ENCODE peak calls at places on chromosomes 1 and 21, in ten cellular contexts. One of them, this sample, is unnamed.

GRCh38 chr1:56153276-56153675 is 426.1 kb downstream of the PLPP3 start:
- DNase-seq in progenitor cell of endocrine pancreas: no peak
- DNase-seq in islet precursor cell: no peak
- DNase-seq in NB4: no peak
- DNase-seq in stimulated activated CD8-positive, alpha-beta memory T cell treated with anti-CD3 and anti-CD28 coated beads, Interleukin-2, amount 100 ng/mL, for 1 hour: no peak
- DNase-seq in NCI-H1092: no peak
- DNase-seq in stimulated activated CD4-positive, alpha-beta T cell treated with anti-CD3 and anti-CD28 coated beads, Interleukin-1b, Interleukin-23, amount 100 ng/mL, for 24 hours: no peak
- DNase-seq in activated T-cell treated with anti-CD3 and anti-CD28 coated beads for 1 hour: no peak
- DNase-seq in AG20443: no peak
- DNase-seq in neuronal stem cell: no peak
- DNase-seq in this sample: no peak

GRCh38 chr21:37074195-37074510 is 1.1 kb downstream of the TTC3 start:
- DNase-seq in stimulated activated CD8-positive, alpha-beta memory T cell treated with anti-CD3 and anti-CD28 coated beads, Interleukin-2, amount 100 ng/mL, for 1 hour: no peak
- DNase-seq in stimulated activated CD4-positive, alpha-beta T cell treated with anti-CD3 and anti-CD28 coated beads, Interleukin-1b, Interleukin-23, amount 100 ng/mL, for 24 hours: no peak
- DNase-seq in AG20443: peak; percentile 25
- DNase-seq in NB4: peak; percentile 43
- DNase-seq in neuronal stem cell: no peak
- DNase-seq in NCI-H1092: no peak
- DNase-seq in progenitor cell of endocrine pancreas: peak; percentile 20
- DNase-seq in islet precursor cell: no peak
- DNase-seq in activated T-cell treated with anti-CD3 and anti-CD28 coated beads for 1 hour: no peak
- DNase-seq in this sample: peak; percentile 12

GRCh38 chr1:18351735-18352134 is 129.0 kb upstream of the KLHDC7A start:
- DNase-seq in AG20443: no peak
- DNase-seq in NCI-H1092: no peak
- DNase-seq in activated T-cell treated with anti-CD3 and anti-CD28 coated beads for 1 hour: no peak
- DNase-seq in neuronal stem cell: no peak
- DNase-seq in progenitor cell of endocrine pancreas: no peak
- DNase-seq in stimulated activated CD8-positive, alpha-beta memory T cell treated with anti-CD3 and anti-CD28 coated beads, Interleukin-2, amount 100 ng/mL, for 1 hour: no peak
- DNase-seq in islet precursor cell: no peak
- DNase-seq in NB4: no peak
- DNase-seq in stimulated activated CD4-positive, alpha-beta T cell treated with anti-CD3 and anti-CD28 coated beads, Interleukin-1b, Interleukin-23, amount 100 ng/mL, for 24 hours: no peak
- DNase-seq in this sample: no peak

GRCh38 chr1:243325305-243325890 is 69.6 kb downstream of the SDCCAG8 start:
- DNase-seq in stimulated activated CD8-positive, alpha-beta memory T cell treated with anti-CD3 and anti-CD28 coated beads, Interleukin-2, amount 100 ng/mL, for 1 hour: no peak
- DNase-seq in neuronal stem cell: peak; percentile 46
- DNase-seq in islet precursor cell: no peak
- DNase-seq in NCI-H1092: peak; percentile 18
- DNase-seq in AG20443: peak; percentile 43
- DNase-seq in stimulated activated CD4-positive, alpha-beta T cell treated with anti-CD3 and anti-CD28 coated beads, Interleukin-1b, Interleukin-23, amount 100 ng/mL, for 24 hours: no peak
- DNase-seq in activated T-cell treated with anti-CD3 and anti-CD28 coated beads for 1 hour: no peak
- DNase-seq in NB4: peak; percentile 68
- DNase-seq in progenitor cell of endocrine pancreas: no peak
- DNase-seq in this sample: peak; percentile 33

GRCh38 chr1:198465201-198466144 is 75.0 kb downstream of the ATP6V1G3 start:
- DNase-seq in stimulated activated CD4-positive, alpha-beta T cell treated with anti-CD3 and anti-CD28 coated beads, Interleukin-1b, Interleukin-23, amount 100 ng/mL, for 24 hours: no peak
- DNase-seq in activated T-cell treated with anti-CD3 and anti-CD28 coated beads for 1 hour: no peak
- DNase-seq in neuronal stem cell: peak; percentile 35
- DNase-seq in NCI-H1092: peak; percentile 26
- DNase-seq in progenitor cell of endocrine pancreas: no peak
- DNase-seq in islet precursor cell: peak; percentile 51
- DNase-seq in NB4: peak; percentile 59
- DNase-seq in AG20443: peak; percentile 37
- DNase-seq in stimulated activated CD8-positive, alpha-beta memory T cell treated with anti-CD3 and anti-CD28 coated beads, Interleukin-2, amount 100 ng/mL, for 1 hour: no peak
- DNase-seq in this sample: peak; percentile 10

GRCh38 chr21:17775431-17776126 is 43.6 kb downstream of the C21orf91 start:
- DNase-seq in stimulated activated CD4-positive, alpha-beta T cell treated with anti-CD3 and anti-CD28 coated beads, Interleukin-1b, Interleukin-23, amount 100 ng/mL, for 24 hours: no peak
- DNase-seq in activated T-cell treated with anti-CD3 and anti-CD28 coated beads for 1 hour: no peak
- DNase-seq in NCI-H1092: no peak
- DNase-seq in neuronal stem cell: no peak
- DNase-seq in NB4: no peak
- DNase-seq in stimulated activated CD8-positive, alpha-beta memory T cell treated with anti-CD3 and anti-CD28 coated beads, Interleukin-2, amount 100 ng/mL, for 1 hour: no peak
- DNase-seq in progenitor cell of endocrine pancreas: no peak
- DNase-seq in AG20443: no peak
- DNase-seq in islet precursor cell: no peak
- DNase-seq in this sample: no peak

GRCh38 chr1:119914071-119914470 is 17.8 kb upstream of the ADAM30 start:
- DNase-seq in NCI-H1092: no peak
- DNase-seq in stimulated activated CD8-positive, alpha-beta memory T cell treated with anti-CD3 and anti-CD28 coated beads, Interleukin-2, amount 100 ng/mL, for 1 hour: no peak
- DNase-seq in neuronal stem cell: no peak
- DNase-seq in activated T-cell treated with anti-CD3 and anti-CD28 coated beads for 1 hour: no peak
- DNase-seq in stimulated activated CD4-positive, alpha-beta T cell treated with anti-CD3 and anti-CD28 coated beads, Interleukin-1b, Interleukin-23, amount 100 ng/mL, for 24 hours: no peak
- DNase-seq in AG20443: no peak
- DNase-seq in NB4: no peak
- DNase-seq in progenitor cell of endocrine pancreas: no peak
- DNase-seq in islet precursor cell: no peak
- DNase-seq in this sample: no peak

GRCh38 chr1:22975694-22976093 is 3.0 kb upstream of the LACTBL1 start:
- DNase-seq in progenitor cell of endocrine pancreas: no peak
- DNase-seq in NCI-H1092: no peak
- DNase-seq in stimulated activated CD8-positive, alpha-beta memory T cell treated with anti-CD3 and anti-CD28 coated beads, Interleukin-2, amount 100 ng/mL, for 1 hour: no peak
- DNase-seq in neuronal stem cell: no peak
- DNase-seq in activated T-cell treated with anti-CD3 and anti-CD28 coated beads for 1 hour: no peak
- DNase-seq in NB4: no peak
- DNase-seq in stimulated activated CD4-positive, alpha-beta T cell treated with anti-CD3 and anti-CD28 coated beads, Interleukin-1b, Interleukin-23, amount 100 ng/mL, for 24 hours: no peak
- DNase-seq in islet precursor cell: no peak
- DNase-seq in AG20443: no peak
- DNase-seq in this sample: no peak

GRCh38 chr1:95352767-95353166 is 118.8 kb downstream of the RWDD3 start:
- DNase-seq in NB4: no peak
- DNase-seq in stimulated activated CD4-positive, alpha-beta T cell treated with anti-CD3 and anti-CD28 coated beads, Interleukin-1b, Interleukin-23, amount 100 ng/mL, for 24 hours: no peak
- DNase-seq in progenitor cell of endocrine pancreas: no peak
- DNase-seq in islet precursor cell: no peak
- DNase-seq in neuronal stem cell: no peak
- DNase-seq in stimulated activated CD8-positive, alpha-beta memory T cell treated with anti-CD3 and anti-CD28 coated beads, Interleukin-2, amount 100 ng/mL, for 1 hour: no peak
- DNase-seq in AG20443: no peak
- DNase-seq in NCI-H1092: peak; percentile 79
- DNase-seq in activated T-cell treated with anti-CD3 and anti-CD28 coated beads for 1 hour: no peak
- DNase-seq in this sample: no peak

GRCh38 chr1:180724055-180724454 is 92.2 kb downstream of the XPR1 start:
- DNase-seq in neuronal stem cell: no peak
- DNase-seq in NB4: no peak
- DNase-seq in stimulated activated CD4-positive, alpha-beta T cell treated with anti-CD3 and anti-CD28 coated beads, Interleukin-1b, Interleukin-23, amount 100 ng/mL, for 24 hours: no peak
- DNase-seq in stimulated activated CD8-positive, alpha-beta memory T cell treated with anti-CD3 and anti-CD28 coated beads, Interleukin-2, amount 100 ng/mL, for 1 hour: no peak
- DNase-seq in activated T-cell treated with anti-CD3 and anti-CD28 coated beads for 1 hour: no peak
- DNase-seq in islet precursor cell: no peak
- DNase-seq in progenitor cell of endocrine pancreas: no peak
- DNase-seq in NCI-H1092: no peak
- DNase-seq in AG20443: no peak
- DNase-seq in this sample: no peak

GRCh38 chr1:115706774-115707425 is 61.6 kb downstream of the CASQ2 start:
- DNase-seq in neuronal stem cell: peak; percentile 64
- DNase-seq in AG20443: peak; percentile 44
- DNase-seq in progenitor cell of endocrine pancreas: no peak
- DNase-seq in stimulated activated CD8-positive, alpha-beta memory T cell treated with anti-CD3 and anti-CD28 coated beads, Interleukin-2, amount 100 ng/mL, for 1 hour: no peak
- DNase-seq in islet precursor cell: peak; percentile 63
- DNase-seq in activated T-cell treated with anti-CD3 and anti-CD28 coated beads for 1 hour: no peak
- DNase-seq in NCI-H1092: peak; percentile 30
- DNase-seq in NB4: peak; percentile 66
- DNase-seq in stimulated activated CD4-positive, alpha-beta T cell treated with anti-CD3 and anti-CD28 coated beads, Interleukin-1b, Interleukin-23, amount 100 ng/mL, for 24 hours: no peak
- DNase-seq in this sample: peak; percentile 24

GRCh38 chr1:221071761-221072160 is 192.5 kb downstream of the HLX start:
- DNase-seq in NB4: no peak
- DNase-seq in stimulated activated CD8-positive, alpha-beta memory T cell treated with anti-CD3 and anti-CD28 coated beads, Interleukin-2, amount 100 ng/mL, for 1 hour: no peak
- DNase-seq in AG20443: no peak
- DNase-seq in NCI-H1092: no peak
- DNase-seq in stimulated activated CD4-positive, alpha-beta T cell treated with anti-CD3 and anti-CD28 coated beads, Interleukin-1b, Interleukin-23, amount 100 ng/mL, for 24 hours: no peak
- DNase-seq in islet precursor cell: no peak
- DNase-seq in activated T-cell treated with anti-CD3 and anti-CD28 coated beads for 1 hour: no peak
- DNase-seq in neuronal stem cell: no peak
- DNase-seq in progenitor cell of endocrine pancreas: no peak
- DNase-seq in this sample: no peak

GRCh38 chr1:44305962-44306422 is 49.1 kb downstream of the ERI3 start:
- DNase-seq in AG20443: no peak
- DNase-seq in islet precursor cell: no peak
- DNase-seq in neuronal stem cell: no peak
- DNase-seq in progenitor cell of endocrine pancreas: no peak
- DNase-seq in NB4: no peak
- DNase-seq in activated T-cell treated with anti-CD3 and anti-CD28 coated beads for 1 hour: no peak
- DNase-seq in stimulated activated CD4-positive, alpha-beta T cell treated with anti-CD3 and anti-CD28 coated beads, Interleukin-1b, Interleukin-23, amount 100 ng/mL, for 24 hours: no peak
- DNase-seq in NCI-H1092: no peak
- DNase-seq in stimulated activated CD8-positive, alpha-beta memory T cell treated with anti-CD3 and anti-CD28 coated beads, Interleukin-2, amount 100 ng/mL, for 1 hour: no peak
- DNase-seq in this sample: no peak

GRCh38 chr21:42746593-42747266 is 93.3 kb downstream of the PDE9A start:
- DNase-seq in NCI-H1092: no peak
- DNase-seq in AG20443: no peak
- DNase-seq in islet precursor cell: no peak
- DNase-seq in stimulated activated CD4-positive, alpha-beta T cell treated with anti-CD3 and anti-CD28 coated beads, Interleukin-1b, Interleukin-23, amount 100 ng/mL, for 24 hours: no peak
- DNase-seq in NB4: peak; percentile 87
- DNase-seq in progenitor cell of endocrine pancreas: no peak
- DNase-seq in stimulated activated CD8-positive, alpha-beta memory T cell treated with anti-CD3 and anti-CD28 coated beads, Interleukin-2, amount 100 ng/mL, for 1 hour: peak; percentile 10
- DNase-seq in activated T-cell treated with anti-CD3 and anti-CD28 coated beads for 1 hour: peak; percentile 22
- DNase-seq in neuronal stem cell: no peak
- DNase-seq in this sample: no peak

GRCh38 chr1:200029035-200029623 is 1.6 kb downstream of the NR5A2 start:
- DNase-seq in activated T-cell treated with anti-CD3 and anti-CD28 coated beads for 1 hour: no peak
- DNase-seq in NCI-H1092: peak; percentile 44
- DNase-seq in progenitor cell of endocrine pancreas: peak; percentile 43
- DNase-seq in stimulated activated CD4-positive, alpha-beta T cell treated with anti-CD3 and anti-CD28 coated beads, Interleukin-1b, Interleukin-23, amount 100 ng/mL, for 24 hours: no peak
- DNase-seq in AG20443: peak; percentile 73
- DNase-seq in NB4: peak; percentile 44
- DNase-seq in islet precursor cell: peak; percentile 62
- DNase-seq in stimulated activated CD8-positive, alpha-beta memory T cell treated with anti-CD3 and anti-CD28 coated beads, Interleukin-2, amount 100 ng/mL, for 1 hour: no peak
- DNase-seq in neuronal stem cell: peak; percentile 51
- DNase-seq in this sample: no peak

GRCh38 chr1:199029855-199030254 is 391.0 kb downstream of the PTPRC start:
- DNase-seq in stimulated activated CD4-positive, alpha-beta T cell treated with anti-CD3 and anti-CD28 coated beads, Interleukin-1b, Interleukin-23, amount 100 ng/mL, for 24 hours: no peak
- DNase-seq in progenitor cell of endocrine pancreas: no peak
- DNase-seq in AG20443: peak; percentile 17
- DNase-seq in stimulated activated CD8-positive, alpha-beta memory T cell treated with anti-CD3 and anti-CD28 coated beads, Interleukin-2, amount 100 ng/mL, for 1 hour: no peak
- DNase-seq in NB4: peak; percentile 36
- DNase-seq in NCI-H1092: no peak
- DNase-seq in islet precursor cell: no peak
- DNase-seq in neuronal stem cell: no peak
- DNase-seq in activated T-cell treated with anti-CD3 and anti-CD28 coated beads for 1 hour: no peak
- DNase-seq in this sample: peak; percentile 18

GRCh38 chr1:113058861-113059441 is 14.0 kb upstream of the LRIG2 start:
- DNase-seq in progenitor cell of endocrine pancreas: no peak
- DNase-seq in stimulated activated CD8-positive, alpha-beta memory T cell treated with anti-CD3 and anti-CD28 coated beads, Interleukin-2, amount 100 ng/mL, for 1 hour: no peak
- DNase-seq in NB4: no peak
- DNase-seq in AG20443: no peak
- DNase-seq in NCI-H1092: no peak
- DNase-seq in activated T-cell treated with anti-CD3 and anti-CD28 coated beads for 1 hour: no peak
- DNase-seq in stimulated activated CD4-positive, alpha-beta T cell treated with anti-CD3 and anti-CD28 coated beads, Interleukin-1b, Interleukin-23, amount 100 ng/mL, for 24 hours: no peak
- DNase-seq in islet precursor cell: peak; percentile 59
- DNase-seq in neuronal stem cell: no peak
- DNase-seq in this sample: no peak

GRCh38 chr1:234162661-234163060 is 210.6 kb upstream of the COA6 start:
- DNase-seq in NCI-H1092: no peak
- DNase-seq in stimulated activated CD8-positive, alpha-beta memory T cell treated with anti-CD3 and anti-CD28 coated beads, Interleukin-2, amount 100 ng/mL, for 1 hour: no peak
- DNase-seq in NB4: no peak
- DNase-seq in activated T-cell treated with anti-CD3 and anti-CD28 coated beads for 1 hour: no peak
- DNase-seq in progenitor cell of endocrine pancreas: no peak
- DNase-seq in neuronal stem cell: no peak
- DNase-seq in islet precursor cell: no peak
- DNase-seq in stimulated activated CD4-positive, alpha-beta T cell treated with anti-CD3 and anti-CD28 coated beads, Interleukin-1b, Interleukin-23, amount 100 ng/mL, for 24 hours: no peak
- DNase-seq in AG20443: no peak
- DNase-seq in this sample: no peak

GRCh38 chr1:209106237-209106741 is 477.2 kb upstream of the CAMK1G start:
- DNase-seq in neuronal stem cell: no peak
- DNase-seq in activated T-cell treated with anti-CD3 and anti-CD28 coated beads for 1 hour: no peak
- DNase-seq in NB4: no peak
- DNase-seq in islet precursor cell: peak; percentile 65
- DNase-seq in stimulated activated CD8-positive, alpha-beta memory T cell treated with anti-CD3 and anti-CD28 coated beads, Interleukin-2, amount 100 ng/mL, for 1 hour: no peak
- DNase-seq in progenitor cell of endocrine pancreas: no peak
- DNase-seq in AG20443: peak; percentile 32
- DNase-seq in stimulated activated CD4-positive, alpha-beta T cell treated with anti-CD3 and anti-CD28 coated beads, Interleukin-1b, Interleukin-23, amount 100 ng/mL, for 24 hours: no peak
- DNase-seq in NCI-H1092: peak; percentile 66
- DNase-seq in this sample: peak; percentile 16

GRCh38 chr1:193221641-193222040 is 35.2 kb upstream of the B3GALT2 start:
- DNase-seq in NB4: no peak
- DNase-seq in stimulated activated CD8-positive, alpha-beta memory T cell treated with anti-CD3 and anti-CD28 coated beads, Interleukin-2, amount 100 ng/mL, for 1 hour: no peak
- DNase-seq in progenitor cell of endocrine pancreas: no peak
- DNase-seq in activated T-cell treated with anti-CD3 and anti-CD28 coated beads for 1 hour: no peak
- DNase-seq in islet precursor cell: no peak
- DNase-seq in neuronal stem cell: no peak
- DNase-seq in stimulated activated CD4-positive, alpha-beta T cell treated with anti-CD3 and anti-CD28 coated beads, Interleukin-1b, Interleukin-23, amount 100 ng/mL, for 24 hours: no peak
- DNase-seq in AG20443: no peak
- DNase-seq in NCI-H1092: no peak
- DNase-seq in this sample: no peak